ENCODE peak calls at places on chromosomes 6 and 20, in four cellular contexts. G, I, M and L are unnamed samples.

GRCh38 chr20:24013953-24014352 is 25.4 kb upstream of the GGTLC1 start:
- DNase-seq in G (no peak), I (no peak), M (no peak), L (no peak)

GRCh38 chr6:62672989-62673388 is 387.0 kb upstream of the KHDRBS2 start:
- DNase-seq in G (no peak), I (no peak), M (no peak), L (no peak)

GRCh38 chr6:52285174-52286068 is 879 bp upstream of the MCM3 start:
- DNase-seq in G (peak), I (no peak), M (no peak), L (peak)

GRCh38 chr6:167056370-167056769 is 57.2 kb downstream of the CEP43 start:
- DNase-seq in G (no peak), I (no peak), M (no peak), L (no peak)

GRCh38 chr6:54244430-54244829 is 63.8 kb upstream of the TINAG start:
- DNase-seq in G (peak), I (no peak), M (no peak), L (peak)

GRCh38 chr6:162856885-162857284 is 129.1 kb downstream of the PACRG start:
- DNase-seq in G (peak), I (peak), M (no peak), L (peak)

GRCh38 chr6:3259491-3259958 is 778 bp downstream of the PSMG4 start:
- DNase-seq in G (peak), I (no peak), M (peak), L (peak)

GRCh38 chr20:59644371-59644939 is 40.1 kb downstream of the PHACTR3 start:
- DNase-seq in G (no peak), I (no peak), M (no peak), L (no peak)

GRCh38 chr20:4022386-4023350 is 7.3 kb upstream of the RNF24 start:
- DNase-seq in G (no peak), I (no peak), M (no peak), L (no peak)

GRCh38 chr20:32439132-32439829 is 81.2 kb downstream of the ASXL1 start:
- DNase-seq in G (peak), I (no peak), M (no peak), L (no peak)

GRCh38 chr6:114342826-114343781 is at the start of gene HS3ST5:
- DNase-seq in G (no peak), I (peak), M (peak), L (peak)

GRCh38 chr6:134111062-134111677 is 58.7 kb upstream of the SLC2A12 start:
- DNase-seq in G (peak), I (peak), M (no peak), L (peak)

GRCh38 chr6:29967379-29968010 is 25.2 kb downstream of the HLA-A start:
- DNase-seq in G (no peak), I (no peak), M (no peak), L (no peak)

GRCh38 chr6:23498013-23498412 is 628.0 kb upstream of the NRSN1 start:
- DNase-seq in G (no peak), I (no peak), M (no peak), L (no peak)

GRCh38 chr6:47083586-47084047 is 41.5 kb upstream of the ADGRF1 start:
- DNase-seq in G (peak), I (no peak), M (peak), L (no peak)

GRCh38 chr20:7171911-7172310 is 404.4 kb downstream of the BMP2 start:
- DNase-seq in G (no peak), I (no peak), M (no peak), L (no peak)

GRCh38 chr6:137188855-137189254 is 15.4 kb upstream of the IL22RA2 start:
- DNase-seq in G (no peak), I (no peak), M (no peak), L (no peak)

GRCh38 chr6:104705095-104705707 is 154.5 kb downstream of the HACE1 start:
- DNase-seq in G (peak), I (no peak), M (no peak), L (no peak)

GRCh38 chr6:40791004-40791403 is 203.8 kb upstream of the LRFN2 start:
- DNase-seq in G (no peak), I (no peak), M (no peak), L (no peak)

GRCh38 chr20:15196580-15197255 is 859.3 kb upstream of the FLRT3 start:
- DNase-seq in G (no peak), I (no peak), M (no peak), L (no peak)